ENCODE peak calls at places on chromosomes 5 and 9, in four cellular contexts. S is Caki2; I is HEK293T; O is activated CD4-positive, alpha-beta T cell treated with anti-CD3 and anti-CD28 coated beads, Interleukin-2, amount 10 ng/mL, durations not matched to agents 7 days and 5 days. Y is an unnamed sample.

GRCh38 chr5:60232051-60232794 is 338.7 kb upstream of the PDE4D start:
- DNase-seq in S (no peak), I (no peak), O (no peak), Y (no peak)

GRCh38 chr9:134187110-134187531 is 22.8 kb upstream of the RNU6ATAC start:
- DNase-seq in S (no peak), I (no peak), O (no peak), Y (peak)

GRCh38 chr9:117413346-117414219 is 1.3 kb downstream of the ASTN2 start:
- DNase-seq in S (no peak), I (peak), O (no peak), Y (peak)

GRCh38 chr5:178940569-178941360 is at the start of gene ZNF454:
- DNase-seq in S (no peak), I (no peak), O (no peak), Y (peak)

GRCh38 chr9:134325096-134325812 is 1.0 kb upstream of the RXRA start:
- DNase-seq in S (peak), I (no peak), O (no peak), Y (peak)

GRCh38 chr9:81113408-81114124 is 575.8 kb downstream of the TLE1 start:
- DNase-seq in S (no peak), I (no peak), O (no peak), Y (no peak)

GRCh38 chr9:137388589-137389427 is 34.2 kb downstream of the EXD3 start:
- DNase-seq in S (no peak), I (no peak), O (no peak), Y (no peak)

GRCh38 chr5:67248703-67249589 is 52.3 kb upstream of the CD180 start:
- DNase-seq in S (no peak), I (no peak), O (no peak), Y (no peak)

GRCh38 chr9:14719231-14719923 is 3.2 kb downstream of the CER1 start:
- DNase-seq in S (no peak), I (no peak), O (no peak), Y (no peak)

GRCh38 chr9:114112778-114113585 is 13.9 kb upstream of the KIF12 start:
- DNase-seq in S (no peak), I (no peak), O (no peak), Y (peak)

GRCh38 chr9:135241381-135242380 is 154.2 kb downstream of the OLFM1 start:
- DNase-seq in S (no peak), I (no peak), O (no peak), Y (peak)

GRCh38 chr5:163564321-163564924 is 59.0 kb downstream of the MAT2B start:
- DNase-seq in S (peak), I (peak), O (peak), Y (no peak)

GRCh38 chr5:124194282-124194681 is 552.2 kb downstream of the ZNF608 start:
- DNase-seq in S (no peak), I (no peak), O (no peak), Y (no peak)

GRCh38 chr9:22103650-22104575 is 94.8 kb upstream of the CDKN2B start:
- DNase-seq in S (no peak), I (no peak), O (no peak), Y (no peak)

GRCh38 chr5:42951169-42951846 is 88.8 kb downstream of the ANXA2R start:
- DNase-seq in S (no peak), I (no peak), O (peak), Y (no peak)

GRCh38 chr5:71891856-71892255 is 172.8 kb downstream of the CARTPT start:
- DNase-seq in S (peak), I (no peak), O (no peak), Y (peak)

GRCh38 chr5:143355710-143356109 is 47.8 kb downstream of the NR3C1 start:
- DNase-seq in S (peak), I (peak), O (peak), Y (no peak)

GRCh38 chr9:7165350-7165937 is 407.7 kb downstream of the KDM4C start:
- DNase-seq in S (no peak), I (peak), O (no peak), Y (no peak)

GRCh38 chr5:169956756-169957155 is 23.5 kb downstream of the INSYN2B start:
- DNase-seq in S (no peak), I (no peak), O (no peak), Y (no peak)

GRCh38 chr5:969421-969839 is 39.2 kb upstream of the NKD2 start:
- DNase-seq in S (no peak), I (no peak), O (no peak), Y (no peak)

GRCh38 chr9:134968011-134968822 is 50.5 kb upstream of the FCN1 start:
- DNase-seq in S (no peak), I (peak), O (no peak), Y (no peak)

GRCh38 chr9:20997503-20998076 is 33.9 kb downstream of the HACD4 start:
- DNase-seq in S (no peak), I (no peak), O (no peak), Y (no peak)

GRCh38 chr5:73121109-73121443 is 701 bp downstream of the TMEM171 start:
- DNase-seq in S (peak), I (no peak), O (no peak), Y (no peak)

GRCh38 chr9:78273761-78274160 is 23.2 kb upstream of the PSAT1 start:
- DNase-seq in S (no peak), I (no peak), O (no peak), Y (no peak)

GRCh38 chr5:135027318-135027698 is 6.7 kb downstream of the PITX1 start:
- DNase-seq in S (no peak), I (no peak), O (no peak), Y (no peak)

GRCh38 chr5:116492016-116492623 is 82.5 kb downstream of the SEMA6A start:
- DNase-seq in S (no peak), I (no peak), O (peak), Y (no peak)

GRCh38 chr9:101858026-101858425 is 119.6 kb upstream of the GRIN3A start:
- DNase-seq in S (no peak), I (no peak), O (no peak), Y (no peak)

GRCh38 chr9:21605489-21605931 is 123.4 kb upstream of the IFNE start:
- DNase-seq in S (no peak), I (no peak), O (no peak), Y (no peak)